ENCODE peak calls at places on chromosomes 6 and 20, in five cellular contexts. Y is GM03348, D is NCI-H2171, I is GM06990, B is GM23338. F is an unnamed sample.
A peak's percentile ranks its signal among the peaks of the same experiment; 100 is the strongest.

GRCh38 chr20:64101731-64102621 is 5.4 kb downstream of the NPBWR2 start:
- DNase-seq in B (peak; percentile 87), Y (peak; percentile 70), I (peak; percentile 50), D (peak; percentile 81), F (no peak)

GRCh38 chr6:139230421-139230840 is 61.4 kb downstream of the TXLNB start:
- DNase-seq in B (peak; percentile 30), I (no peak), Y (peak; percentile 33), D (peak; percentile 27), F (peak; percentile 53)

GRCh38 chr6:165967768-165968408 is 199.8 kb downstream of the TBXT start:
- DNase-seq in B (no peak), Y (no peak), I (no peak), D (no peak), F (no peak)

GRCh38 chr6:126293891-126294524 is 45.9 kb upstream of the CENPW start:
- DNase-seq in I (no peak), D (no peak), Y (no peak), B (no peak), F (no peak)

GRCh38 chr6:32843321-32843978 is 397 bp downstream of the PSMB8 start:
- DNase-seq in I (no peak), Y (peak; percentile 14), D (no peak), B (no peak), F (no peak)

GRCh38 chr20:17024513-17025105 is 202.2 kb upstream of the PCSK2 start:
- DNase-seq in Y (peak; percentile 40), B (peak; percentile 64), I (no peak), D (no peak), F (no peak)

GRCh38 chr20:9617062-9617461 is 102.7 kb downstream of the LAMP5 start:
- DNase-seq in D (peak; percentile 81), I (no peak), B (peak; percentile 90), Y (peak; percentile 74), F (peak; percentile 48)

GRCh38 chr20:46803446-46804020 is 91.1 kb upstream of the EYA2 start:
- DNase-seq in D (no peak), Y (no peak), I (no peak), B (no peak), F (no peak)

GRCh38 chr6:67875877-67876383 is 759.2 kb upstream of the ADGRB3 start:
- DNase-seq in I (no peak), D (no peak), Y (no peak), B (no peak), F (no peak)

GRCh38 chr6:38638941-38639497 is 710 bp downstream of the BTBD9 start:
- DNase-seq in D (peak; percentile 9), B (peak; percentile 56), I (no peak), Y (peak; percentile 59), F (no peak)

GRCh38 chr6:36666726-36667591 is 11.6 kb upstream of the CDKN1A start:
- DNase-seq in I (peak; percentile 89), Y (peak; percentile 84), B (peak; percentile 61), D (peak; percentile 51), F (peak; percentile 56)

GRCh38 chr6:32609731-32610640 is 20.3 kb upstream of the HLA-DRB1 start:
- DNase-seq in B (peak; percentile 98), I (peak; percentile 84), Y (peak; percentile 78), D (no peak), F (peak; percentile 21)

GRCh38 chr6:16944601-16945000 is 157.2 kb upstream of the STMND1 start:
- DNase-seq in I (no peak), D (no peak), Y (no peak), B (no peak), F (no peak)

GRCh38 chr6:62652692-62653328 is 366.8 kb upstream of the KHDRBS2 start:
- DNase-seq in B (peak; percentile 55), Y (no peak), D (no peak), I (no peak), F (no peak)

GRCh38 chr6:144840619-144841018 is 555.5 kb downstream of the UTRN start:
- DNase-seq in I (no peak), D (no peak), B (no peak), Y (no peak), F (no peak)

GRCh38 chr20:57440678-57441509 is 49.7 kb downstream of the RBM38 start:
- DNase-seq in B (peak; percentile 42), I (no peak), Y (peak; percentile 89), D (peak; percentile 26), F (peak; percentile 68)

GRCh38 chr6:15106958-15107643 is 138.8 kb upstream of the JARID2 start:
- DNase-seq in Y (no peak), B (no peak), D (no peak), I (no peak), F (no peak)

GRCh38 chr6:91291071-91291470 is 704.2 kb upstream of the MAP3K7 start:
- DNase-seq in D (no peak), B (no peak), Y (no peak), I (no peak), F (no peak)

GRCh38 chr20:16206817-16207216 is 366.4 kb downstream of the KIF16B start:
- DNase-seq in B (peak; percentile 3), D (no peak), I (no peak), Y (no peak), F (no peak)

GRCh38 chr20:41131594-41132387 is 5.6 kb upstream of the PLCG1 start:
- DNase-seq in Y (no peak), B (no peak), D (no peak), I (peak; percentile 44), F (no peak)

GRCh38 chr6:37319156-37319555 is 34.6 kb upstream of the RNF8 start:
- DNase-seq in I (no peak), B (no peak), Y (no peak), D (no peak), F (peak; percentile 46)

GRCh38 chr6:45538636-45539035 is 160.9 kb upstream of the SUPT3H start:
- DNase-seq in I (no peak), Y (peak; percentile 52), B (no peak), D (no peak), F (no peak)

GRCh38 chr20:63577317-63577894 is 3.4 kb upstream of the HELZ2 start:
- DNase-seq in Y (no peak), B (no peak), I (no peak), D (no peak), F (peak; percentile 74)

GRCh38 chr6:42171813-42172595 is 1.2 kb upstream of the GUCA1A start:
- DNase-seq in B (no peak), I (no peak), D (no peak), Y (no peak), F (no peak)